ENCODE peak calls at places on chromosomes 13 and 19, in six cellular contexts. One of them, this sample, is unnamed.

GRCh38 chr13:49322702-49323101 is 75.0 kb downstream of the CDADC1 start:
- DNase-seq in nephron progenitor cell: no peak
- DNase-seq in foreskin fibroblast: no peak
- DNase-seq in fibroblast of mammary gland: no peak
- DNase-seq in testis: no peak
- DNase-seq in AG10803: no peak
- DNase-seq in this sample: no peak

GRCh38 chr13:41050041-41050440 is 11.3 kb upstream of the WBP4 start:
- DNase-seq in fibroblast of mammary gland: peak
- DNase-seq in nephron progenitor cell: no peak
- DNase-seq in foreskin fibroblast: no peak
- DNase-seq in testis: no peak
- DNase-seq in AG10803: no peak
- DNase-seq in this sample: peak

GRCh38 chr19:2503521-2504109 is 27.7 kb downstream of the GADD45B start:
- DNase-seq in AG10803: peak
- DNase-seq in nephron progenitor cell: no peak
- DNase-seq in foreskin fibroblast: peak
- DNase-seq in testis: no peak
- DNase-seq in fibroblast of mammary gland: peak
- DNase-seq in this sample: peak

GRCh38 chr13:34678154-34678553 is 263.9 kb upstream of the NBEA start:
- DNase-seq in testis: no peak
- DNase-seq in fibroblast of mammary gland: no peak
- DNase-seq in foreskin fibroblast: peak
- DNase-seq in AG10803: no peak
- DNase-seq in nephron progenitor cell: no peak
- DNase-seq in this sample: peak

GRCh38 chr19:3710265-3710812 is 2.2 kb downstream of the TJP3 start:
- DNase-seq in fibroblast of mammary gland: peak
- DNase-seq in AG10803: peak
- DNase-seq in foreskin fibroblast: peak
- DNase-seq in nephron progenitor cell: no peak
- DNase-seq in testis: peak
- DNase-seq in this sample: peak

GRCh38 chr13:102401305-102401704 is 543 bp downstream of the FGF14 start:
- DNase-seq in foreskin fibroblast: peak
- DNase-seq in testis: no peak
- DNase-seq in AG10803: peak
- DNase-seq in nephron progenitor cell: no peak
- DNase-seq in fibroblast of mammary gland: peak
- DNase-seq in this sample: no peak

GRCh38 chr13:51258612-51259358 is 36.6 kb downstream of the FAM124A start:
- DNase-seq in nephron progenitor cell: peak
- DNase-seq in testis: no peak
- DNase-seq in foreskin fibroblast: no peak
- DNase-seq in AG10803: no peak
- DNase-seq in fibroblast of mammary gland: no peak
- DNase-seq in this sample: no peak

GRCh38 chr19:14689598-14690503 is at the start of gene ZNF333:
- DNase-seq in testis: peak
- DNase-seq in foreskin fibroblast: peak
- DNase-seq in nephron progenitor cell: peak
- DNase-seq in AG10803: peak
- DNase-seq in fibroblast of mammary gland: peak
- DNase-seq in this sample: peak

GRCh38 chr19:49772850-49773432 is 6.1 kb downstream of the AP2A1 start:
- DNase-seq in AG10803: no peak
- DNase-seq in nephron progenitor cell: no peak
- DNase-seq in testis: no peak
- DNase-seq in foreskin fibroblast: no peak
- DNase-seq in fibroblast of mammary gland: no peak
- DNase-seq in this sample: no peak

GRCh38 chr19:678791-679388 is 2.7 kb downstream of the FSTL3 start:
- DNase-seq in testis: no peak
- DNase-seq in foreskin fibroblast: peak
- DNase-seq in nephron progenitor cell: no peak
- DNase-seq in AG10803: no peak
- DNase-seq in fibroblast of mammary gland: no peak
- DNase-seq in this sample: no peak

GRCh38 chr13:70457474-70457873 is 349.2 kb upstream of the KLHL1 start:
- DNase-seq in fibroblast of mammary gland: no peak
- DNase-seq in AG10803: no peak
- DNase-seq in foreskin fibroblast: no peak
- DNase-seq in testis: no peak
- DNase-seq in nephron progenitor cell: no peak
- DNase-seq in this sample: no peak

GRCh38 chr19:2600914-2601870 is 101.3 kb downstream of the GNG7 start:
- DNase-seq in fibroblast of mammary gland: no peak
- DNase-seq in foreskin fibroblast: no peak
- DNase-seq in nephron progenitor cell: no peak
- DNase-seq in testis: no peak
- DNase-seq in AG10803: no peak
- DNase-seq in this sample: no peak

GRCh38 chr19:41226053-41226873 is 7.2 kb downstream of the AXL start:
- DNase-seq in AG10803: peak
- DNase-seq in nephron progenitor cell: peak
- DNase-seq in foreskin fibroblast: peak
- DNase-seq in fibroblast of mammary gland: peak
- DNase-seq in testis: peak
- DNase-seq in this sample: peak

GRCh38 chr19:3041302-3041701 is 12.2 kb upstream of the TLE2 start:
- DNase-seq in AG10803: no peak
- DNase-seq in nephron progenitor cell: no peak
- DNase-seq in fibroblast of mammary gland: no peak
- DNase-seq in testis: no peak
- DNase-seq in foreskin fibroblast: no peak
- DNase-seq in this sample: no peak

GRCh38 chr13:102376314-102376713 is 25.5 kb downstream of the FGF14 start:
- DNase-seq in fibroblast of mammary gland: no peak
- DNase-seq in testis: no peak
- DNase-seq in AG10803: no peak
- DNase-seq in nephron progenitor cell: no peak
- DNase-seq in foreskin fibroblast: no peak
- DNase-seq in this sample: no peak

GRCh38 chr13:113291997-113292862 is 4.8 kb upstream of the LAMP1 start:
- DNase-seq in AG10803: peak
- DNase-seq in nephron progenitor cell: peak
- DNase-seq in testis: peak
- DNase-seq in foreskin fibroblast: peak
- DNase-seq in fibroblast of mammary gland: peak
- DNase-seq in this sample: no peak

GRCh38 chr13:35718084-35718483 is 241.6 kb upstream of the MAB21L1 start:
- DNase-seq in AG10803: no peak
- DNase-seq in nephron progenitor cell: no peak
- DNase-seq in foreskin fibroblast: no peak
- DNase-seq in fibroblast of mammary gland: no peak
- DNase-seq in testis: no peak
- DNase-seq in this sample: no peak

GRCh38 chr13:96935971-96936370 is 58.3 kb downstream of the OXGR1 start:
- DNase-seq in testis: no peak
- DNase-seq in AG10803: no peak
- DNase-seq in foreskin fibroblast: no peak
- DNase-seq in fibroblast of mammary gland: no peak
- DNase-seq in nephron progenitor cell: no peak
- DNase-seq in this sample: no peak

GRCh38 chr13:112726018-112726767 is 36.4 kb downstream of the ATP11A start:
- DNase-seq in fibroblast of mammary gland: no peak
- DNase-seq in nephron progenitor cell: no peak
- DNase-seq in testis: no peak
- DNase-seq in AG10803: no peak
- DNase-seq in foreskin fibroblast: no peak
- DNase-seq in this sample: no peak

GRCh38 chr19:34926685-34927375 is at the start of gene ZNF30:
- DNase-seq in testis: peak
- DNase-seq in nephron progenitor cell: peak
- DNase-seq in fibroblast of mammary gland: peak
- DNase-seq in AG10803: peak
- DNase-seq in foreskin fibroblast: peak
- DNase-seq in this sample: peak

GRCh38 chr19:18809149-18809978 is 18.3 kb upstream of the COMP start:
- DNase-seq in AG10803: peak
- DNase-seq in nephron progenitor cell: no peak
- DNase-seq in testis: peak
- DNase-seq in fibroblast of mammary gland: peak
- DNase-seq in foreskin fibroblast: peak
- DNase-seq in this sample: peak

GRCh38 chr13:64723735-64724134 is 2506.4 kb downstream of the PCDH9 start:
- DNase-seq in foreskin fibroblast: peak
- DNase-seq in testis: no peak
- DNase-seq in nephron progenitor cell: no peak
- DNase-seq in AG10803: peak
- DNase-seq in fibroblast of mammary gland: peak
- DNase-seq in this sample: peak

GRCh38 chr13:106286811-106287210 is 248.7 kb downstream of the EFNB2 start:
- DNase-seq in testis: no peak
- DNase-seq in AG10803: no peak
- DNase-seq in foreskin fibroblast: peak
- DNase-seq in nephron progenitor cell: no peak
- DNase-seq in fibroblast of mammary gland: no peak
- DNase-seq in this sample: no peak

GRCh38 chr19:9967326-9967725 is 31.0 kb upstream of the OLFM2 start:
- DNase-seq in testis: no peak
- DNase-seq in fibroblast of mammary gland: no peak
- DNase-seq in foreskin fibroblast: peak
- DNase-seq in nephron progenitor cell: no peak
- DNase-seq in AG10803: no peak
- DNase-seq in this sample: no peak

GRCh38 chr13:23643828-23644419 is 73.7 kb downstream of the TNFRSF19 start:
- DNase-seq in nephron progenitor cell: no peak
- DNase-seq in testis: no peak
- DNase-seq in AG10803: no peak
- DNase-seq in foreskin fibroblast: no peak
- DNase-seq in fibroblast of mammary gland: no peak
- DNase-seq in this sample: no peak

GRCh38 chr19:32397736-32398135 is 7.8 kb upstream of the DPY19L3 start:
- DNase-seq in foreskin fibroblast: peak
- DNase-seq in nephron progenitor cell: no peak
- DNase-seq in fibroblast of mammary gland: peak
- DNase-seq in testis: no peak
- DNase-seq in AG10803: peak
- DNase-seq in this sample: peak

GRCh38 chr13:30373727-30374126 is 48.6 kb upstream of the UBE2L5 start:
- DNase-seq in nephron progenitor cell: no peak
- DNase-seq in AG10803: no peak
- DNase-seq in foreskin fibroblast: no peak
- DNase-seq in fibroblast of mammary gland: no peak
- DNase-seq in testis: no peak
- DNase-seq in this sample: no peak

GRCh38 chr19:32708457-32708856 is 11.1 kb upstream of the TDRD12 start:
- DNase-seq in fibroblast of mammary gland: no peak
- DNase-seq in AG10803: no peak
- DNase-seq in nephron progenitor cell: no peak
- DNase-seq in testis: no peak
- DNase-seq in foreskin fibroblast: no peak
- DNase-seq in this sample: no peak

GRCh38 chr13:114261328-114261965 is 20.0 kb upstream of the UPF3A start:
- DNase-seq in testis: no peak
- DNase-seq in nephron progenitor cell: no peak
- DNase-seq in AG10803: no peak
- DNase-seq in foreskin fibroblast: no peak
- DNase-seq in fibroblast of mammary gland: no peak
- DNase-seq in this sample: no peak

GRCh38 chr19:12052571-12053169 is at the start of gene ZNF878:
- DNase-seq in fibroblast of mammary gland: peak
- DNase-seq in nephron progenitor cell: peak
- DNase-seq in testis: peak
- DNase-seq in AG10803: peak
- DNase-seq in foreskin fibroblast: peak
- DNase-seq in this sample: no peak
- TF ChIP-seq CTCF in fibroblast of mammary gland: no peak
- TF ChIP-seq CTCF in nephron progenitor cell: no peak
- TF ChIP-seq CTCF in testis: no peak
- TF ChIP-seq CTCF in AG10803: peak
- TF ChIP-seq CTCF in foreskin fibroblast: no peak
- TF ChIP-seq CTCF in this sample: no peak

GRCh38 chr13:52454825-52455676 is at the start of gene CKAP2:
- DNase-seq in AG10803: peak
- DNase-seq in fibroblast of mammary gland: peak
- DNase-seq in foreskin fibroblast: peak
- DNase-seq in nephron progenitor cell: peak
- DNase-seq in testis: peak
- DNase-seq in this sample: peak
- TF ChIP-seq CTCF in AG10803: no peak
- TF ChIP-seq CTCF in fibroblast of mammary gland: no peak
- TF ChIP-seq CTCF in foreskin fibroblast: no peak
- TF ChIP-seq CTCF in nephron progenitor cell: no peak
- TF ChIP-seq CTCF in testis: no peak
- TF ChIP-seq CTCF in this sample: no peak

GRCh38 chr19:36420961-36421748 is 2.7 kb upstream of the ZFP82 start:
- DNase-seq in foreskin fibroblast: peak
- DNase-seq in fibroblast of mammary gland: peak
- DNase-seq in AG10803: peak
- DNase-seq in nephron progenitor cell: no peak
- DNase-seq in testis: peak
- DNase-seq in this sample: no peak
- TF ChIP-seq CTCF in foreskin fibroblast: no peak
- TF ChIP-seq CTCF in fibroblast of mammary gland: no peak
- TF ChIP-seq CTCF in AG10803: no peak
- TF ChIP-seq CTCF in nephron progenitor cell: no peak
- TF ChIP-seq CTCF in testis: no peak
- TF ChIP-seq CTCF in this sample: no peak

GRCh38 chr13:100314132-100314910 is 225.4 kb downstream of the PCCA start:
- DNase-seq in nephron progenitor cell: no peak
- DNase-seq in fibroblast of mammary gland: no peak
- DNase-seq in foreskin fibroblast: no peak
- DNase-seq in testis: no peak
- DNase-seq in AG10803: no peak
- DNase-seq in this sample: peak

DNA sequence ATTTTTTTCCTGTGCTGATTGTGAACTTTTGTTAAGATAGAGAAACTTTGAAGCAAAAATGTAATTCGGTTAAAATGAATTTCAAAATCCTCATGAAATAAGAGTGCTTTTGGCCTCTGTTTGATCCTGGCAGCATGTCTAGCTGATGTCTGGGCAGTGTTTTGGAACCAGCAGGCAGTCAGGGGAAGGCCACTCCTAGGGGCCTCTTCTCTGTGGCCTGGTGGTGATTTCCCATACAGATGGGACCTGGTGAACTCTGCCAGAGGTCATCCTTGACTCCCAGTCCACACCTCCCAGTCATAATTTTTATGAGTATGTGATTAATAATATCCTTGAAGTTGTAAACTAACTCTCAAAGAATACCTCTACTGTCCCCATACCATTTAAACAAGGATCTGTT is 226.6 kb downstream of the PCCA start:
- DNase-seq in fibroblast of mammary gland: no peak
- DNase-seq in testis: no peak
- DNase-seq in AG10803: no peak
- DNase-seq in nephron progenitor cell: no peak
- DNase-seq in foreskin fibroblast: no peak
- DNase-seq in this sample: no peak
- TF ChIP-seq CTCF in fibroblast of mammary gland: no peak
- TF ChIP-seq CTCF in testis: no peak
- TF ChIP-seq CTCF in AG10803: no peak
- TF ChIP-seq CTCF in nephron progenitor cell: no peak
- TF ChIP-seq CTCF in foreskin fibroblast: no peak
- TF ChIP-seq CTCF in this sample: no peak

This sample was measured in MCF 10A.